ENCODE peak calls at places on chromosomes 6 and 20, in six cellular contexts. K, T, G, Z, F and Y are unnamed samples.

GRCh38 chr6:119296036-119297035 is 53.2 kb downstream of the MAN1A1 start:
- DNase-seq in K (no peak), T (no peak), G (no peak), Z (no peak), F (no peak), Y (no peak)

GRCh38 chr6:43077981-43078411 is 1.9 kb downstream of the PTK7 start:
- DNase-seq in K (no peak), T (no peak), G (no peak), Z (no peak), F (no peak), Y (no peak)

GRCh38 chr20:32289661-32290431 is 12.4 kb downstream of the KIF3B start:
- DNase-seq in K (peak; percentile 84), T (no peak), G (no peak), Z (no peak), F (no peak), Y (no peak)

GRCh38 chr6:16344756-16345155 is 106.4 kb downstream of the GMPR start:
- DNase-seq in K (peak; percentile 52), T (peak; percentile 62), G (peak; percentile 90), Z (no peak), F (no peak), Y (no peak)

GRCh38 chr6:34445313-34445860 is 19.5 kb upstream of the RPS10 start:
- DNase-seq in K (no peak), T (no peak), G (no peak), Z (no peak), F (no peak), Y (no peak)

GRCh38 chr6:131163886-131164285 is 28.6 kb downstream of the AKAP7 start:
- DNase-seq in K (no peak), T (no peak), G (no peak), Z (no peak), F (no peak), Y (no peak)

GRCh38 chr6:137492771-137493217 is 1.4 kb downstream of the OLIG3 start:
- DNase-seq in K (no peak), T (no peak), G (no peak), Z (no peak), F (no peak), Y (no peak)

GRCh38 chr6:153214439-153214838 is 83.4 kb upstream of the RGS17 start:
- DNase-seq in K (no peak), T (peak; percentile 62), G (no peak), Z (no peak), F (no peak), Y (no peak)

GRCh38 chr6:29553268-29554057 is 6.1 kb downstream of the UBD start:
- DNase-seq in K (peak; percentile 88), T (peak; percentile 14), G (peak; percentile 22), Z (peak; percentile 89), F (peak; percentile 6), Y (no peak)

GRCh38 chr20:16712541-16712947 is 17.3 kb upstream of the SNRPB2 start:
- DNase-seq in K (no peak), T (no peak), G (no peak), Z (no peak), F (no peak), Y (no peak)

GRCh38 chr6:9428416-9429172 is 986.3 kb downstream of the TFAP2A start:
- DNase-seq in K (no peak), T (no peak), G (no peak), Z (no peak), F (no peak), Y (no peak)

GRCh38 chr6:145647602-145648001 is 87.7 kb downstream of the EPM2A start:
- DNase-seq in K (no peak), T (no peak), G (no peak), Z (no peak), F (no peak), Y (no peak)

GRCh38 chr6:6758915-6759654 is 170.6 kb downstream of the LY86 start:
- DNase-seq in K (peak; percentile 77), T (peak; percentile 86), G (no peak), Z (no peak), F (no peak), Y (peak; percentile 3)

GRCh38 chr20:50455656-50456451 is 54.3 kb upstream of the PTPN1 start:
- DNase-seq in K (no peak), T (no peak), G (no peak), Z (no peak), F (no peak), Y (no peak)

GRCh38 chr6:27296106-27296783 is 15.8 kb downstream of the POM121L2 start:
- DNase-seq in K (peak; percentile 54), T (peak; percentile 46), G (no peak), Z (no peak), F (no peak), Y (peak; percentile 37)

GRCh38 chr6:35048631-35049083 is 92.5 kb downstream of the TCP11 start:
- DNase-seq in K (peak; percentile 50), T (no peak), G (no peak), Z (peak; percentile 88), F (no peak), Y (no peak)

GRCh38 chr20:57621426-57622200 is 1.4 kb upstream of the ZBP1 start:
- DNase-seq in K (no peak), T (no peak), G (no peak), Z (peak; percentile 52), F (no peak), Y (no peak)

GRCh38 chr6:55131616-55132015 is 42.7 kb upstream of the HCRTR2 start:
- DNase-seq in K (no peak), T (no peak), G (no peak), Z (no peak), F (no peak), Y (no peak)

GRCh38 chr6:155561262-155561970 is 105.8 kb upstream of the NOX3 start:
- DNase-seq in K (peak; percentile 7), T (no peak), G (no peak), Z (no peak), F (no peak), Y (no peak)

GRCh38 chr6:170057034-170057734 is 233.7 kb downstream of the DLL1 start:
- DNase-seq in K (no peak), T (no peak), G (no peak), Z (peak; percentile 71), F (no peak), Y (no peak)

GRCh38 chr20:62715201-62715600 is 6.6 kb downstream of the NTSR1 start:
- DNase-seq in K (no peak), T (no peak), G (no peak), Z (no peak), F (no peak), Y (no peak)

GRCh38 chr6:100553243-100553642 is 88.5 kb upstream of the SIM1 start:
- DNase-seq in K (no peak), T (no peak), G (no peak), Z (no peak), F (no peak), Y (no peak)

GRCh38 chr20:46307139-46307998 is 929 bp downstream of the CDH22 start:
- DNase-seq in K (peak; percentile 76), T (peak; percentile 61), G (no peak), Z (no peak), F (peak; percentile 48), Y (no peak)

GRCh38 chr6:11918739-11919605 is 93.1 kb upstream of the HIVEP1 start:
- DNase-seq in K (peak; percentile 9), T (no peak), G (no peak), Z (no peak), F (no peak), Y (peak; percentile 24)

GRCh38 chr20:22802296-22802695 is 217.9 kb upstream of the FOXA2 start:
- DNase-seq in K (no peak), T (no peak), G (no peak), Z (peak; percentile 23), F (no peak), Y (no peak)

GRCh38 chr6:150199241-150199640 is 56.4 kb downstream of the PPP1R14C start:
- DNase-seq in K (no peak), T (no peak), G (no peak), Z (no peak), F (no peak), Y (no peak)

GRCh38 chr6:13026557-13026956 is 301.8 kb downstream of the TBC1D7 start:
- DNase-seq in K (no peak), T (no peak), G (no peak), Z (no peak), F (no peak), Y (no peak)

GRCh38 chr6:43246301-43247114 is 3.2 kb downstream of the TTBK1 start:
- DNase-seq in K (peak; percentile 53), T (peak; percentile 61), G (no peak), Z (no peak), F (no peak), Y (no peak)

GRCh38 chr6:158706369-158706982 is 56.6 kb downstream of the SYTL3 start:
- DNase-seq in K (peak; percentile 82), T (peak; percentile 72), G (no peak), Z (peak; percentile 88), F (no peak), Y (no peak)